ENCODE peak calls at places on chromosome 1, in four cellular contexts. Q is esophagus muscularis mucosa, C is HFFc6, U is endothelial cell. E is an unnamed sample.

GRCh38 chr1:63408331-63408730 is 40.9 kb downstream of the ALG6 start:
- DNase-seq in U (no peak), Q (no peak), C (no peak), E (peak; percentile 32)

GRCh38 chr1:111988743-111989453 is 570 bp downstream of the KCND3 start:
- DNase-seq in U (peak; percentile 21), Q (no peak), C (no peak), E (no peak)

GRCh38 chr1:67144696-67145095 is 9.9 kb upstream of the C1orf141 start:
- DNase-seq in U (no peak), Q (no peak), C (no peak), E (no peak)

GRCh38 chr1:117609471-117609911 is 3.6 kb downstream of the TENT5C start:
- DNase-seq in C (no peak), U (no peak), Q (no peak), E (no peak)

GRCh38 chr1:244815600-244816099 is 19.8 kb upstream of the COX20 start:
- DNase-seq in Q (no peak), C (no peak), U (no peak), E (no peak)

GRCh38 chr1:247431643-247432042 is 15.7 kb downstream of the NLRP3 start:
- DNase-seq in U (no peak), C (no peak), Q (no peak), E (no peak)

GRCh38 chr1:201369209-201369608 is 8.3 kb downstream of the TNNT2 start:
- DNase-seq in Q (no peak), C (no peak), U (no peak), E (no peak)

GRCh38 chr1:18539171-18539570 is 58.4 kb downstream of the KLHDC7A start:
- DNase-seq in Q (no peak), C (no peak), U (no peak), E (no peak)

GRCh38 chr1:47469910-47470309 is 32.1 kb downstream of the FOXD2 start:
- DNase-seq in C (no peak), U (no peak), Q (no peak), E (no peak)

GRCh38 chr1:35449334-35450008 is 107.7 kb downstream of the KIAA0319L start:
- DNase-seq in Q (no peak), U (no peak), C (peak; percentile 96), E (peak; percentile 70)

GRCh38 chr1:68185743-68186142 is 46.6 kb downstream of the WLS start:
- DNase-seq in C (no peak), U (no peak), Q (no peak), E (no peak)

GRCh38 chr1:230487773-230488428 is 61.8 kb upstream of the PGBD5 start:
- DNase-seq in U (no peak), Q (no peak), C (no peak), E (no peak)

GRCh38 chr1:115089443-115090340 is at the start of gene TSPAN2:
- DNase-seq in C (no peak), Q (peak; percentile 95), U (peak; percentile 76), E (no peak)
- TF ChIP-seq CTCF in C (peak; percentile 63), Q (peak; percentile 57), U (no peak), E (peak; percentile 39)

GRCh38 chr1:115313173-115313572 is 24.9 kb downstream of the NGF start:
- DNase-seq in C (no peak), Q (no peak), U (no peak), E (no peak)

GRCh38 chr1:115312752-115313151 is 25.3 kb downstream of the NGF start:
- DNase-seq in C (no peak), Q (no peak), U (no peak), E (no peak)

GRCh38 chr1:115308969-115309368 is 29.1 kb downstream of the NGF start:
- DNase-seq in C (no peak), U (no peak), Q (no peak), E (no peak)

GRCh38 chr1:115307621-115308020 is 30.4 kb downstream of the NGF start:
- DNase-seq in C (no peak), Q (no peak), U (no peak), E (no peak)

DNA sequence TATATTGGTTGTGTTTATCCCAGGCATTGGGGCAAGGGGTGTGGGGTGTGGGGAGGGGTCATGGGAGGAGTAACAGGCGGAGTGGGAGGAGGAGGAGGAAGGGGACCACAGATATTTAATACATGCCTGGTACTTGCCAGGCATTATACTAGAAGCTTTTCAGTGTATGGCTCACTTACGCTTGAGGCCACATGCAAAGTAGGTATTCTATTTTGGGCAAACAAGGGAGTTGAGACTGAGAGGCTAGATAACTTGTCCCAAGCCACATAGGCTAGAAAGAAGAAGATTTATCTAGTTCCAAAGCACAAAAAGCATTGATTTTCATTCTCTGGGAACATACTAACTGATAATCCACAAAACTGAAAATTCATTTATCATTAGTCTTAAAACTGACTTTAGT is 27.2 kb downstream of the NGF start:
- DNase-seq in Q (no peak), U (no peak), C (no peak), E (no peak)
- TF ChIP-seq CTCF in Q (no peak), U (no peak), C (no peak), E (no peak)

GRCh38 chr1:61079276-61079897 is 3.0 kb upstream of the NFIA start:
- DNase-seq in Q (no peak), C (no peak), U (no peak), E (no peak)

GRCh38 chr1:61081135-61081636 is 1.2 kb upstream of the NFIA start:
- DNase-seq in U (no peak), C (no peak), Q (no peak), E (no peak)

GRCh38 chr1:61078611-61079010 is 3.8 kb upstream of the NFIA start:
- DNase-seq in Q (no peak), C (no peak), U (no peak), E (no peak)

GRCh38 chr1:61080408-61081134 is 1.8 kb upstream of the NFIA start:
- DNase-seq in Q (no peak), U (no peak), C (no peak), E (no peak)

GRCh38 chr1:61079898-61080336 is 2.4 kb upstream of the NFIA start:
- DNase-seq in U (no peak), Q (peak; percentile 96), C (peak; percentile 52), E (peak; percentile 50)
- TF ChIP-seq CTCF in U (no peak), Q (peak; percentile 48), C (peak; percentile 59), E (peak; percentile 45)

DNA sequence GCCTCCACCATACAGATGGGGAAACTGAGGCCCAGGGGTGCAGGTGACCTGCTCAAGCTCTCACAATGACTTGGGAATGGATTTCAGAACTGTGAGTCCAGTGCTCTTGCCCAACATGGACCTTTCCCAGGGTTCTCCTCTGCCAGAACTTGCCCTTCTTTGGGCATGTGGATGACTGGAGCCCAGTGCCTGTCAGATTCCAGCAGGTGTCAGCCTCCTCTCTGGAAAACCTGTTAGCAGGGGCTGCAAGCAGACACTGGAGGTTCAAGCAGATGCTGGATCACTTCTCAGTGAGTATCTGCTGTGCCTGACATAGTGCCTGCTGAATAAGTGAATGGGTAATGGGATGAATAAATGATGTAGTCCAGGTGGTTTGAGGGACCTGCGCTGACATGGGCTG is 314.2 kb upstream of the POU3F1 start:
- DNase-seq in Q (no peak), U (no peak), C (no peak), E (no peak)
- TF ChIP-seq CTCF in Q (no peak), U (no peak), C (no peak), E (no peak)

DNA sequence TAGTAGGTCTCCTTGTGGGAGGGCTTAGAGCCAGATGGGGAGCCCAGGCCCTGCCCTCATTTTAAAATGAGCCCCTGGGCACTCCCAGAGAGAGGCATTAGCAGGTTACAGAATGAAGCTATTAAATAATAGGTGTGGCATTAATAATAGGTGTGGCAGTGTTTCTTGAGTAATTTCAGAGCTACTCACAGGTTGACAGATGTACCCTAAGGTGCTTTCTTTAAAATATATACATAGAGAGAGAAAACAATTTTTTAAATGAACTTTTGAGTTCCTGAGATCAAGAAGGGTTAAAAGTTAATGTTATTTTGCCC is 1.2 kb downstream of the EEIG2 start:
- DNase-seq in C (no peak), U (no peak), Q (no peak), E (no peak)
- TF ChIP-seq CTCF in C (no peak), U (no peak), Q (peak; percentile 8), E (no peak)

DNA sequence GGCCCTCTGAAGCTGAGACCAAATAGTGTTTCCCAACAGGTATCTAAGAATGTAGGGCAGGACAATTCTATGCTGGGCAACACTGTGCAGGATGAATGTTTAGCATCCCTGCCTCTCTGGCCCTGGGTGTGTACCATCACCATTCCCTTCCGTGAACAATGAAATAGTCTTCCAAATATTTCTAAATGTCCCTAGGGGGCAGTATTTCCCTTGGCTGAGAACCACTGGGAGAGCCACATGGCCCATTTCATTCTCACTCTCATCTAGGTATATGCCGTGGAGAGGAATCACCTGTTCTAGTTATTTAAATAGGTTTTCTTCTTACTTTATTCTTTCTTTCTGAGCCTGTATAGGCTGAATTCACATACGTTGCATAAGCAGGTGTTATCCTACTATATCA is 395.0 kb downstream of the PRDM2 start:
- DNase-seq in C (no peak), Q (peak; percentile 42), U (no peak), E (no peak)
- TF ChIP-seq CTCF in C (peak; percentile 21), Q (peak; percentile 48), U (peak; percentile 64), E (peak; percentile 26)